ENCODE peak calls at places on chromosomes 7 and 10, in six cellular contexts. C is activated T-cell treated with anti-CD3 and anti-CD28 coated beads, Interleukin-2, amount 50 U/mL, for 24 hours; V is endothelial cell; Q is globus pallidus; D is AG04450; H is cardiac fibroblast. J is an unnamed sample.

GRCh38 chr7:92740713-92741126 is 95.7 kb downstream of the CDK6 start:
- DNase-seq in Q (no peak), H (peak), V (no peak), D (peak), C (no peak), J (no peak)

GRCh38 chr10:133474833-133475734 is 21.3 kb downstream of the SCART1 start:
- DNase-seq in H (no peak), V (no peak), D (no peak), Q (no peak), C (no peak), J (no peak)

GRCh38 chr10:131725736-131726459 is 174.9 kb upstream of the PPP2R2D start:
- DNase-seq in H (no peak), D (no peak), V (no peak), C (no peak), Q (no peak), J (peak)

GRCh38 chr10:60433684-60434083 is 44.0 kb upstream of the ANK3 start:
- DNase-seq in C (no peak), H (peak), Q (no peak), V (no peak), D (peak), J (no peak)

GRCh38 chr7:18317956-18318355 is 177.6 kb upstream of the HDAC9 start:
- DNase-seq in H (no peak), C (no peak), V (no peak), Q (no peak), D (no peak), J (no peak)

GRCh38 chr10:117972168-117972822 is 74.4 kb downstream of the RAB11FIP2 start:
- DNase-seq in V (no peak), D (no peak), C (no peak), H (no peak), Q (no peak), J (no peak)

GRCh38 chr7:68904635-68905034 is 693.6 kb upstream of the AUTS2 start:
- DNase-seq in C (no peak), V (no peak), H (no peak), Q (no peak), D (no peak), J (no peak)

GRCh38 chr7:1567082-1567771 is 2.6 kb downstream of the PSMG3 start:
- DNase-seq in D (no peak), Q (no peak), H (peak), C (no peak), V (no peak), J (peak)

GRCh38 chr10:113221756-113222168 is 271.7 kb downstream of the TCF7L2 start:
- DNase-seq in Q (no peak), V (no peak), H (no peak), D (no peak), C (no peak), J (no peak)

GRCh38 chr10:80471715-80472233 is 17.7 kb downstream of the TSPAN14 start:
- DNase-seq in C (peak), Q (no peak), V (no peak), D (no peak), H (peak), J (peak)

GRCh38 chr7:150778014-150778737 is 22.0 kb downstream of the TMEM176B start:
- DNase-seq in Q (no peak), V (no peak), H (no peak), C (no peak), D (no peak), J (no peak)

GRCh38 chr7:65438593-65438992 is 64.9 kb downstream of the ZNF92 start:
- DNase-seq in H (peak), V (no peak), Q (no peak), D (peak), C (no peak), J (no peak)

GRCh38 chr10:53403688-53404087 is 631.1 kb upstream of the MBL2 start:
- DNase-seq in D (no peak), V (no peak), C (no peak), H (no peak), Q (no peak), J (no peak)

GRCh38 chr7:116545411-116545993 is 20.7 kb downstream of the CAV1 start:
- DNase-seq in H (no peak), C (no peak), D (no peak), Q (no peak), V (no peak), J (no peak)

GRCh38 chr7:45189151-45189970 is 31.8 kb downstream of the RAMP3 start:
- DNase-seq in Q (no peak), D (no peak), V (no peak), H (no peak), C (no peak), J (no peak)

GRCh38 chr7:1099637-1100036 is 11.7 kb downstream of the GPER1 start:
- DNase-seq in V (no peak), C (no peak), Q (no peak), H (no peak), D (no peak), J (no peak)

GRCh38 chr7:100369105-100369504 is 4.2 kb upstream of the PILRA start:
- DNase-seq in H (no peak), Q (peak), V (no peak), C (no peak), D (no peak), J (peak)

GRCh38 chr7:140686921-140687320 is 9.6 kb upstream of the NDUFB2 start:
- DNase-seq in H (no peak), D (no peak), V (no peak), Q (no peak), C (no peak), J (no peak)

GRCh38 chr7:50531928-50532327 is 33.3 kb downstream of the DDC start:
- DNase-seq in Q (no peak), H (no peak), D (no peak), V (no peak), C (no peak), J (no peak)

GRCh38 chr10:35626971-35627507 is 15.1 kb downstream of the FZD8 start:
- DNase-seq in V (no peak), Q (no peak), D (no peak), H (peak), C (no peak), J (no peak)

GRCh38 chr7:38655833-38656774 is 24.9 kb upstream of the AMPH start:
- DNase-seq in C (no peak), Q (no peak), H (no peak), V (no peak), D (no peak), J (no peak)

GRCh38 chr7:2717293-2717904 is 29.4 kb downstream of the AMZ1 start:
- DNase-seq in H (peak), C (no peak), D (no peak), Q (no peak), V (no peak), J (peak)

GRCh38 chr7:75993689-75994387 is 557 bp downstream of the TMEM120A start:
- DNase-seq in V (peak), D (no peak), C (peak), H (peak), Q (peak), J (peak)

GRCh38 chr10:77872151-77872946 is 54.2 kb downstream of the DLG5 start:
- DNase-seq in Q (peak), H (no peak), C (no peak), V (no peak), D (no peak), J (no peak)

GRCh38 chr10:131099028-131099427 is 212.5 kb downstream of the TCERG1L start:
- DNase-seq in D (no peak), H (no peak), C (no peak), Q (no peak), V (no peak), J (no peak)

GRCh38 chr10:114295393-114295792 is 56.3 kb downstream of the VWA2 start:
- DNase-seq in D (no peak), C (no peak), H (no peak), Q (no peak), V (no peak), J (no peak)

GRCh38 chr10:79014796-79015195 is 54.0 kb upstream of the ZMIZ1 start:
- DNase-seq in Q (peak), H (no peak), C (no peak), D (no peak), V (no peak), J (no peak)

GRCh38 chr7:5997210-5997808 is 11.5 kb downstream of the PMS2 start:
- DNase-seq in H (peak), Q (peak), D (peak), C (no peak), V (peak), J (no peak)

GRCh38 chr10:93061594-93062498 is 1.2 kb downstream of the CYP26C1 start:
- DNase-seq in C (peak), Q (no peak), V (no peak), H (no peak), D (no peak), J (peak)

GRCh38 chr10:79066460-79067240 is 2.1 kb upstream of the ZMIZ1 start:
- DNase-seq in H (peak), C (no peak), V (peak), Q (peak), D (no peak), J (no peak)

GRCh38 chr10:79285315-79286185 is 61.7 kb upstream of the PPIF start:
- DNase-seq in Q (no peak), H (no peak), C (peak), D (no peak), V (no peak), J (peak)

GRCh38 chr7:1895664-1896515 is 225.8 kb downstream of the ELFN1 start:
- DNase-seq in D (no peak), H (no peak), Q (no peak), C (no peak), V (no peak), J (no peak)

GRCh38 chr10:59904431-59905065 is 1.8 kb downstream of the CCDC6 start:
- DNase-seq in V (no peak), C (no peak), H (no peak), D (no peak), Q (peak), J (no peak)

GRCh38 chr10:100353770-100354485 is 6.9 kb downstream of the SCD start:
- DNase-seq in Q (no peak), V (no peak), C (no peak), H (no peak), D (no peak), J (no peak)

GRCh38 chr10:69845574-69846251 is 44.0 kb downstream of the COL13A1 start:
- DNase-seq in D (no peak), C (no peak), H (peak), Q (no peak), V (no peak), J (no peak)

GRCh38 chr10:12768156-12768731 is 233.3 kb downstream of the CCDC3 start:
- DNase-seq in Q (no peak), D (no peak), H (peak), C (no peak), V (no peak), J (no peak)

GRCh38 chr10:21340341-21340740 is 185.1 kb downstream of the SKIDA1 start:
- DNase-seq in V (no peak), Q (no peak), H (no peak), C (no peak), D (no peak), J (no peak)

GRCh38 chr7:51227861-51228260 is 88.7 kb downstream of the COBL start:
- DNase-seq in C (no peak), Q (no peak), H (no peak), V (no peak), D (no peak), J (no peak)

GRCh38 chr7:151017370-151017952 is 6.8 kb downstream of the ATG9B start:
- DNase-seq in Q (no peak), H (no peak), V (no peak), D (no peak), C (peak), J (no peak)